ENCODE peak calls at places on chromosomes 11 and 22, in eight cellular contexts. Z is adipocyte; O is RWPE1; A is left ventricle myocardium inferior; L is fibroblast of the aortic adventitia; P is activated effector memory CD4-positive, alpha-beta T cell treated with Interleukin-2 at 50 U/mL for 16 hours; E is Caco-2; B is NCI-H510A. I is an unnamed sample.

GRCh38 chr11:12092714-12093113 is 17.7 kb upstream of the MICAL2 start:
- DNase-seq in L (no peak), Z (no peak), B (no peak), O (no peak), P (no peak), A (no peak), E (no peak), I (no peak)

GRCh38 chr22:39524753-39525657 is 4.6 kb downstream of the ATF4 start:
- DNase-seq in O (no peak), P (no peak), Z (no peak), L (no peak), A (no peak), E (no peak), B (no peak), I (no peak)

GRCh38 chr22:20015971-20016733 is 471 bp downstream of the ARVCF start:
- DNase-seq in A (no peak), Z (peak; percentile 58), O (no peak), L (no peak), P (no peak), E (peak; percentile 59), B (no peak), I (no peak)

GRCh38 chr11:68835328-68835727 is 6.4 kb downstream of the CPT1A start:
- DNase-seq in A (no peak), Z (no peak), B (no peak), P (no peak), E (no peak), L (no peak), O (no peak), I (no peak)

GRCh38 chr11:42901084-42901483 is 410.7 kb upstream of the API5 start:
- DNase-seq in O (no peak), B (no peak), P (no peak), L (no peak), A (no peak), Z (no peak), E (no peak), I (no peak)

GRCh38 chr11:15826826-15827225 is 529.5 kb downstream of the SOX6 start:
- DNase-seq in E (peak; percentile 62), A (peak; percentile 40), B (no peak), L (no peak), O (peak; percentile 15), P (no peak), Z (peak; percentile 35), I (no peak)

GRCh38 chr11:7927635-7928034 is 3.4 kb downstream of the OR10A6 start:
- DNase-seq in O (no peak), A (no peak), E (no peak), L (peak; percentile 28), P (no peak), B (no peak), Z (no peak), I (no peak)

GRCh38 chr22:47065756-47066615 is 303.5 kb downstream of the TBC1D22A start:
- DNase-seq in O (no peak), A (peak; percentile 11), Z (no peak), E (no peak), L (peak; percentile 39), P (no peak), B (no peak), I (peak; percentile 81)

GRCh38 chr22:17106161-17106784 is 14.9 kb downstream of the TMEM121B start:
- DNase-seq in O (no peak), E (no peak), A (no peak), P (no peak), Z (no peak), L (no peak), B (no peak), I (no peak)

GRCh38 chr22:32706149-32706548 is 95.4 kb upstream of the TIMP3 start:
- DNase-seq in B (no peak), L (peak; percentile 22), P (no peak), Z (peak; percentile 49), O (no peak), E (no peak), A (no peak), I (peak; percentile 12)

GRCh38 chr11:63620928-63621539 is 6.8 kb upstream of the PLAAT3 start:
- DNase-seq in B (no peak), Z (no peak), L (no peak), A (no peak), E (no peak), P (no peak), O (no peak), I (no peak)

GRCh38 chr22:44172370-44173108 is 8.2 kb upstream of the PARVG start:
- DNase-seq in O (no peak), E (no peak), A (peak; percentile 57), P (no peak), Z (no peak), L (no peak), B (peak; percentile 76), I (no peak)

GRCh38 chr11:70763606-70764005 is 365.3 kb downstream of the CTTN start:
- DNase-seq in A (no peak), E (peak; percentile 28), P (no peak), O (no peak), B (no peak), L (peak; percentile 2), Z (peak; percentile 46), I (peak; percentile 75)

GRCh38 chr11:129247129-129247528 is 55.0 kb upstream of the ARHGAP32 start:
- DNase-seq in Z (peak; percentile 44), E (no peak), O (no peak), L (peak; percentile 42), A (no peak), P (no peak), B (no peak), I (no peak)

GRCh38 chr11:104650234-104650633 is 248.0 kb downstream of the CASP12 start:
- DNase-seq in E (peak; percentile 64), Z (no peak), A (no peak), P (no peak), O (no peak), B (no peak), L (no peak), I (peak; percentile 45)

GRCh38 chr22:23113067-23113846 is 28.5 kb downstream of the RSPH14 start:
- DNase-seq in Z (no peak), A (peak; percentile 29), E (no peak), B (no peak), P (no peak), L (peak; percentile 14), O (no peak), I (peak; percentile 98)

GRCh38 chr11:73464347-73464746 is 88.1 kb downstream of the RELT start:
- DNase-seq in E (no peak), B (peak; percentile 50), A (no peak), P (no peak), L (no peak), O (no peak), Z (no peak), I (peak; percentile 54)

GRCh38 chr11:65776710-65777141 is 4.0 kb downstream of the AP5B1 start:
- DNase-seq in P (no peak), E (peak; percentile 26), Z (no peak), B (no peak), A (no peak), L (no peak), O (no peak), I (no peak)

GRCh38 chr22:33896801-33897620 is 23.3 kb downstream of the LARGE1 start:
- DNase-seq in E (no peak), P (no peak), Z (no peak), O (no peak), B (no peak), L (peak; percentile 22), A (no peak), I (peak; percentile 37)

GRCh38 chr22:49091917-49092545 is 735.6 kb downstream of the BRD1 start:
- DNase-seq in L (no peak), A (no peak), E (no peak), O (no peak), B (peak; percentile 40), Z (no peak), P (no peak), I (no peak)

I was measured in LHCN-M2.